ENCODE peak calls at places on chromosomes 12 and 14, in four cellular contexts. T is PC-3, U is heart left ventricle, G is breast epithelium. Z is an unnamed sample.
A peak's percentile ranks its signal among the peaks of the same experiment; 100 is the strongest.

GRCh38 chr12:21774358-21775129 is at the start of gene KCNJ8:
- DNase-seq in T (no peak), U (peak; percentile 95), G (no peak), Z (peak; percentile 5)

GRCh38 chr14:62645649-62646048 is 399.6 kb downstream of the KCNH5 start:
- DNase-seq in T (no peak), U (no peak), G (no peak), Z (no peak)

GRCh38 chr12:47867496-47867941 is 37.3 kb downstream of the VDR start:
- DNase-seq in T (peak; percentile 26), U (no peak), G (no peak), Z (peak; percentile 14)

GRCh38 chr14:83473846-83474245 is 1940.2 kb upstream of the SEL1L start:
- DNase-seq in T (no peak), U (no peak), G (no peak), Z (no peak)

GRCh38 chr14:73467377-73467776 is 9.0 kb upstream of the NUMB start:
- DNase-seq in T (no peak), U (no peak), G (no peak), Z (no peak)

GRCh38 chr12:113196996-113197395 is 11.5 kb downstream of the RITA1 start:
- DNase-seq in T (peak; percentile 88), U (peak; percentile 74), G (peak; percentile 67), Z (no peak)

GRCh38 chr12:27709932-27710591 is 570 bp upstream of the MRPS35 start:
- DNase-seq in T (peak; percentile 77), U (no peak), G (no peak), Z (no peak)

GRCh38 chr14:66507181-66507721 is 696 bp upstream of the GPHN start:
- DNase-seq in T (peak; percentile 55), U (no peak), G (no peak), Z (no peak)

GRCh38 chr12:106585862-106586534 is 3.2 kb downstream of the RFX4 start:
- DNase-seq in T (no peak), U (no peak), G (no peak), Z (no peak)

GRCh38 chr14:72894623-72895378 is 900 bp upstream of the DPF3 start:
- DNase-seq in T (peak; percentile 55), U (peak; percentile 65), G (no peak), Z (no peak)

GRCh38 chr12:62466596-62467411 is at the start of gene MON2:
- DNase-seq in T (peak; percentile 91), U (peak; percentile 94), G (peak; percentile 79), Z (peak; percentile 32)

GRCh38 chr12:26080911-26081310 is 43.9 kb downstream of the BHLHE41 start:
- DNase-seq in T (no peak), U (no peak), G (no peak), Z (no peak)

GRCh38 chr12:100020370-100020769 is 35.6 kb upstream of the ANKS1B start:
- DNase-seq in T (peak; percentile 28), U (no peak), G (no peak), Z (no peak)

GRCh38 chr12:92469837-92470236 is 233.0 kb upstream of the PLEKHG7 start:
- DNase-seq in T (peak; percentile 47), U (peak; percentile 87), G (no peak), Z (peak; percentile 9)

GRCh38 chr12:3076730-3077571 is at the start of gene TSPAN9:
- DNase-seq in T (peak; percentile 52), U (peak; percentile 89), G (peak; percentile 60), Z (no peak)
- TF ChIP-seq CTCF in T (no peak), U (no peak), G (no peak), Z (no peak)

DNA sequence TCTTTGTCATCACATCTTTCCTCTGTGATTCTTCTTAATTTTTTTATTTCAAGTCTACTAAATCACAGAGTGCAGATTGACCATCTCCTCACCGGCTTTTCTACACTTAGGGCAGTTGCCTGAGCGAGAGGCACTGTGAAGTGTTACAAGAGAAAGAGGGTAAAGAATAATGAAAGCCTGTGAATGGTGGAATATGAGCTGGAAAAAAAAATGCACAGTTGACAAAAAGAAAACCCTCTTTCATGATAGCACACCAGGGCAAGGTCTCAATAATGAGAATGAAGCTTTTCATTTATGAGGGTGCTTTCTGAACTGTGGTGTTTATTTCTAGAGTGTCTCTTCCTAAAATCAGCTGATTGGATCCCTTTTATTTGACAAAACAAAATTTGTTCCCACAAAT is 106.2 kb upstream of the PDE3A start:
- DNase-seq in T (no peak), U (no peak), G (no peak), Z (no peak)
- H3K4me3 ChIP-seq in T (no peak overlapping the region), U (no peak overlapping the region), G (no peak overlapping the region), Z (no peak overlapping the region)

GRCh38 chr12:128971802-128972201 is 118.5 kb downstream of the GLT1D1 start:
- DNase-seq in T (no peak), U (no peak), G (no peak), Z (no peak)

GRCh38 chr12:128974881-128975280 is 121.6 kb downstream of the GLT1D1 start:
- DNase-seq in T (no peak), U (no peak), G (no peak), Z (no peak)

GRCh38 chr12:128973883-128974681 is 120.8 kb downstream of the GLT1D1 start:
- DNase-seq in T (no peak), U (no peak), G (no peak), Z (no peak)

GRCh38 chr12:128980623-128981022 is 127.3 kb downstream of the GLT1D1 start:
- DNase-seq in T (no peak), U (no peak), G (no peak), Z (no peak)

DNA sequence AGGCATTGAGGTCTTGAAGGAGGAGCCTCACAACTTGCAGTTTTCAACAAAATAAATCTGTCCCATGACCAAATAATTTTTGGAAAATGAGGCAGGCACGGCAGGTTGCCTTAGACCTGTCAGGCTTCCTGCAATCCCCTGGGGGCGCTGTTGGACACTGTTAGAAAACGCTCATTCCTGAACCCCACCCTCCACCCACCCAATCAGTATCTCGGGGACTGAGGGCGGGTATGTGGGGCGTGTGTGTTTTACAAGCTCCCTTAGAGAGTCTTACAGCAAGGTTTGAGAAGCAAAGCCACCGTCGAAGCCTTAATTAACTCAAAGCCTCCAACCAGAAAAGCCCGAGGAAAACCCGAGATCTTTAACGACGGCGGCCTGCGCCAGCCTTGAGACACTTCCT is 122.8 kb downstream of the GLT1D1 start:
- DNase-seq in T (peak; percentile 13), U (no peak), G (no peak), Z (no peak)
- TF ChIP-seq CTCF in T (peak; percentile 39), U (no peak), G (no peak), Z (no peak)

DNA sequence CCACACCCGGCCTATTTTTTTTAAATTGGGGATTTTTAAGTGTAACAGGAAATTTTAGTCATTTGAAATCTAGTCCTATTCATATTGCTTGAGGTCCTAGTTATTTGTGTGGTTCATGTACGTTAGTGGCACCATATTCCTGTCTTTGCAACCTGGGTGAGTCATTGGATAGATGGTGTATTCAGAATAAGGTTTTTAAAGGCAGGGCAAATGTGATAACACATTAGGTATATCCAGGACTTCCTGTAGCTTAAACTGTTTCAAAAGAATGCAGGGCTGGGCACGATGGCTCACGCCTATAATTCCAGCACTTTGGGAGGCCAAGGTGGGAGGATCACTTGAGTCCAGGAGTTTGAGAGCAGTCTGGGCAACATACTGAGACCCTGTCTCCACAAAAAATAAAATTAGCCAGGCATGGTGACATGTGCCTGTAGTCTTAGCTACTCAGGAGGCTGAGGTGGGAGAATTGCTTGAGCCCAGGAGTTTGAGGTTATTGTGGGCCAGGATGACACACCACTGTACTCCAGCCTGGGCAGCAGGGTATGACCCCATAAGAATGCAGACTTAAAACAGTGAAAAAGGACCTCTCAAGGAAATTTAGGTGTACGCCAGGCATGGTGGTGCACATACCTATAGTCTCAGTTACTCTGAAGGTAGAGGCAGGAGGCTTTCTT is 8.1 kb downstream of the ATP6V0A2 start:
- DNase-seq in T (no peak), U (no peak), G (no peak), Z (no peak)
- H3K4me3 ChIP-seq in T (no peak overlapping the region), U (no peak overlapping the region), G (no peak overlapping the region), Z (no peak overlapping the region)

DNA sequence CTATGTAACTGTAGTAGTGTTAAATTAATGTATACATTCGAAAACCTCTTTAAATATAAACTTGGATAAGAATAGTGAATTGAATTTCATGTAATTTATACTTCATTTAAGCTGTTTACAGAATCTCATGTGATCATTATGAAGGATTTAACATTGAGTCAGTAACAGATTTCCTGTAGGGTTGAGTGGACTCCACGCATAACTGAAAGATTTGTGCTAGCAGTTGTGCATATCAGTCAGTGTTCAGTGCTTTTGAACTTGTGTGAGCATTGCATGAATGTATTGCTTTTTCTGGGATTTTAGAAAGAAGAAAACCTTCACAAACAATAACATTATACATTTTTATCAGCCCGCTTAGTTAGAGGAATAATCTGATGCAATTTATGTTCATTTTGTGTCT is 1435.3 kb downstream of the LRFN5 start:
- DNase-seq in T (no peak), U (no peak), G (no peak), Z (no peak)
- TF ChIP-seq CTCF in T (no peak), U (no peak), G (no peak), Z (no peak)

GRCh38 chr14:20486700-20487401 is 17.6 kb downstream of the PNP start:
- DNase-seq in T (no peak), U (no peak), G (no peak), Z (no peak)

GRCh38 chr14:20487402-20487742 is 18.0 kb upstream of the RNASE10 start:
- DNase-seq in T (no peak), U (no peak), G (no peak), Z (no peak)

GRCh38 chr14:20482382-20482781 is 13.2 kb downstream of the PNP start:
- DNase-seq in T (no peak), U (no peak), G (no peak), Z (no peak)

GRCh38 chr14:20489093-20489994 is 16.0 kb upstream of the RNASE10 start:
- DNase-seq in T (peak; percentile 72), U (no peak), G (no peak), Z (no peak)

DNA sequence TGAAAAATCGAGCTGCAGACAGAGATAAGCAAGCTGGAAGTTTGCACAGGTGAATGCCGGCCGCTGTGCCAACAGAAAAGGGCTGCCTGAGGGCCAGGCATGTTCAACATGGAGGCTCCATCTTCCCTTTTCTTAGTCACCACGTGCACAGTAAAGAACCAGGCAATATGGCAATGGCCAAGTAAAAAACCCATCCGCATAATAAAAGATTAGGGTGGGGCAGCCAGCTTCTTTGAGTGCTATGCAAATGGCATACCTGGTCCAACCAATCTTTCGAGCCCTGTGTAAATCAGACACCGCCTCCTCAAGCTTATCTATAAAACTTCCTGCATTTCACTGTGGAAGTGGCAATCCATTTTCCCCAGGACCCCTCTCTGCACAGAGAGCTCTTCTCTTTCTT is 16.7 kb downstream of the PNP start:
- DNase-seq in T (no peak), U (no peak), G (no peak), Z (no peak)
- H3K4me3 ChIP-seq in T (no peak overlapping the region), U (no peak overlapping the region), G (no peak overlapping the region), Z (no peak overlapping the region)